ENCODE peak calls at places on chromosomes 1 and 21, in four cellular contexts. One of them, this sample, is unnamed.
A peak's percentile ranks its signal among the peaks of the same experiment; 100 is the strongest.

GRCh38 chr1:180268556-180269044 is 38.5 kb downstream of the LHX4 start:
- DNase-seq in fibroblast of mammary gland: no peak
- DNase-seq in psoas muscle: no peak
- DNase-seq in cardiac muscle cell: no peak
- DNase-seq in this sample: no peak

GRCh38 chr1:241749041-241749798 is 97.1 kb downstream of the WDR64 start:
- DNase-seq in fibroblast of mammary gland: peak; percentile 79
- DNase-seq in psoas muscle: no peak
- DNase-seq in cardiac muscle cell: no peak
- DNase-seq in this sample: peak; percentile 63

GRCh38 chr1:39001516-39002389 is 10.7 kb downstream of the AKIRIN1 start:
- DNase-seq in fibroblast of mammary gland: no peak
- DNase-seq in psoas muscle: no peak
- DNase-seq in cardiac muscle cell: no peak
- DNase-seq in this sample: no peak

GRCh38 chr1:152002960-152003359 is 9.3 kb upstream of the S100A10 start:
- DNase-seq in fibroblast of mammary gland: no peak
- DNase-seq in psoas muscle: no peak
- DNase-seq in cardiac muscle cell: peak; percentile 89
- DNase-seq in this sample: no peak

GRCh38 chr1:180157576-180158057 is 2.9 kb downstream of the QSOX1 start:
- DNase-seq in fibroblast of mammary gland: no peak
- DNase-seq in psoas muscle: no peak
- DNase-seq in cardiac muscle cell: no peak
- DNase-seq in this sample: no peak

GRCh38 chr1:210222288-210223006 is 10.1 kb upstream of the SERTAD4 start:
- DNase-seq in fibroblast of mammary gland: no peak
- DNase-seq in psoas muscle: no peak
- DNase-seq in cardiac muscle cell: peak; percentile 86
- DNase-seq in this sample: peak; percentile 65

GRCh38 chr1:156845055-156845952 is 13.6 kb downstream of the INSRR start:
- DNase-seq in fibroblast of mammary gland: no peak
- DNase-seq in psoas muscle: peak; percentile 39
- DNase-seq in cardiac muscle cell: peak; percentile 43
- DNase-seq in this sample: no peak

GRCh38 chr1:7455796-7456568 is 315.1 kb upstream of the VAMP3 start:
- DNase-seq in fibroblast of mammary gland: no peak
- DNase-seq in psoas muscle: no peak
- DNase-seq in cardiac muscle cell: peak; percentile 24
- DNase-seq in this sample: no peak

GRCh38 chr1:225462429-225462713 is 34.5 kb upstream of the LBR start:
- DNase-seq in fibroblast of mammary gland: no peak
- DNase-seq in psoas muscle: peak; percentile 36
- DNase-seq in cardiac muscle cell: no peak
- DNase-seq in this sample: no peak

GRCh38 chr1:24991242-24992037 is 61.4 kb upstream of the RUNX3 start:
- DNase-seq in fibroblast of mammary gland: no peak
- DNase-seq in psoas muscle: no peak
- DNase-seq in cardiac muscle cell: no peak
- DNase-seq in this sample: no peak

GRCh38 chr1:246383217-246383616 is 123.9 kb downstream of the SMYD3 start:
- DNase-seq in fibroblast of mammary gland: peak; percentile 15
- DNase-seq in psoas muscle: no peak
- DNase-seq in cardiac muscle cell: no peak
- DNase-seq in this sample: no peak

GRCh38 chr1:114718661-114719423 is 2.3 kb upstream of the NRAS start:
- DNase-seq in fibroblast of mammary gland: peak; percentile 77
- DNase-seq in psoas muscle: no peak
- DNase-seq in cardiac muscle cell: no peak
- DNase-seq in this sample: no peak

GRCh38 chr1:223129229-223129851 is 13.7 kb downstream of the TLR5 start:
- DNase-seq in fibroblast of mammary gland: peak; percentile 35
- DNase-seq in psoas muscle: peak; percentile 87
- DNase-seq in cardiac muscle cell: peak; percentile 76
- DNase-seq in this sample: no peak

DNA sequence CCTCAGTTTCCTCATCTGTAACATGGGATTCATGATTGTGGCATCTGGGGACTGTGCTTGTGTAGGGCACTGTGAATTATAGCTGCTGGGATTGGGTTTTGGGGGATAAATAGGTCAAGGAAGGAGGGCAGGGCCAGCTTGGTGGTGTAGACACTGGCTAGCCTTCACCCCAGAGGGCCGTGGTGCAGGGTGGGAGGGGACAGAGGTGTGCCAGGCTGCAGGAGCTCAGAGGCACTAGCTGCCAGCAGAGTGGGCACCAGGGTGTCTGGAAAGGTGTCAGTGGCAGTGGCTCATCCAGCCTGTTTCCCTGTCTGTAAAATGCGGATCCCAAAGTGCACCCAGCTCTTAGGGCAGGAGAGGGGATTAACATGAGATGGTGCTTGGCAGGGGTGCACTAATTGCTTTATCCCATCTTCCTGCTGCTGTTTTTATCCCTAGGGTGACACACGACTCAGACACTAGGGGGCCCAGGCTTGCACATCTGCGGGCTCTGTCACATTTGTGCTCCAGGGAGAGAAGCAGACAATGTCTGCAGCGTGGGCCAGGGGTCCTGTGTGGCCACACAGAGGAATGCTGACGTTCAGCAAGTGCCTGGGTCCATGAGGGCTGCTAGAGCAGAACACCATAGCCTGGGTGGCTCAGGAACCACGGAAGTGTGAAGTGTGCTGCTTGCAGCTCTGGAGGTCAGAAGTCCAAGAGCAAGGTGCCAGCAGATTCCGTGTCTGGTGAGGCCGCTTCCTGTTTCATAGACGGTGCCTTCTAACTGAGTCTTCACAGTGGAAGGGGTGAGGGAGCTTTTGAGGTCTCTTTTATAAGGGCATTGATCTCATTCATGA is 19.3 kb downstream of the OBSCN start:
- DNase-seq in fibroblast of mammary gland: peak; percentile 34
- DNase-seq in psoas muscle: peak; percentile 73
- DNase-seq in cardiac muscle cell: no peak
- DNase-seq in this sample: peak; percentile 42
- TF ChIP-seq CTCF in fibroblast of mammary gland: no peak
- TF ChIP-seq CTCF in psoas muscle: no peak
- TF ChIP-seq CTCF in cardiac muscle cell: peak; percentile 47
- TF ChIP-seq CTCF in this sample: peak; percentile 31

GRCh38 chr21:33866851-33867250 is 48.8 kb downstream of the ATP5PO start:
- DNase-seq in fibroblast of mammary gland: peak; percentile 75
- DNase-seq in psoas muscle: no peak
- DNase-seq in cardiac muscle cell: no peak
- DNase-seq in this sample: no peak

GRCh38 chr21:33865176-33865575 is 50.4 kb downstream of the ATP5PO start:
- DNase-seq in fibroblast of mammary gland: no peak
- DNase-seq in psoas muscle: no peak
- DNase-seq in cardiac muscle cell: no peak
- DNase-seq in this sample: no peak

GRCh38 chr21:33870768-33871167 is 44.8 kb downstream of the ATP5PO start:
- DNase-seq in fibroblast of mammary gland: no peak
- DNase-seq in psoas muscle: peak; percentile 8
- DNase-seq in cardiac muscle cell: no peak
- DNase-seq in this sample: peak; percentile 22

GRCh38 chr21:33864150-33864549 is 51.5 kb downstream of the ATP5PO start:
- DNase-seq in fibroblast of mammary gland: no peak
- DNase-seq in psoas muscle: peak; percentile 0
- DNase-seq in cardiac muscle cell: no peak
- DNase-seq in this sample: no peak

DNA sequence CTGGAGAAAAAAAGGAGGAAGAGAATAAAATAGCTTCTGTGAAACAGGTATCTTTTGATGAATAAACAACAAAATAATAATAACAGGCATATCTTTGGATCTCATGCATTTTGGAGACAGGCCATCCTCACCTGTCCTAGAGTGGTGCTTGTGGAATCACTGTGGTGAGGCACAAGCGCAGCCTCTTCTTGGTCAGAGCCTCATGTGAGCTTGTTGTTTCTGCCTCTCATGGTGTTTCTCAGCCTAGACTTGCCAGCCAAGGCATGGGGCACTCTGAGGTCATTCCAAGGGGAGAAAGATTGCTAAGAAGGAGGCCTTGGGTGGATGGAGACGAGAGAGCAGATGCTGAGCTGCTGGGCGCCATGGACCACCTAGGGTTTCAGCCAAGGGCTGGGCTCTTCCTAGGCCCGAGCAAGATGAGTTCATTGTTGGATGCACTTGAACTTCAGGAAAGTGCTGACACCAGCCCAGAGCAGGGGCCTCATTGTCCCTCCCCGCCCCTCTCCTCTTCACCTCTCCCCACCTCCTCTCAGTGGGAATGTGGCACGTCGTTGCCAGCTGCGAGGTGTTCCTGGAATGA is 49.5 kb downstream of the ATP5PO start:
- DNase-seq in fibroblast of mammary gland: no peak
- DNase-seq in psoas muscle: peak; percentile 19
- DNase-seq in cardiac muscle cell: no peak
- DNase-seq in this sample: no peak
- TF ChIP-seq CTCF in fibroblast of mammary gland: no peak
- TF ChIP-seq CTCF in psoas muscle: no peak
- TF ChIP-seq CTCF in cardiac muscle cell: no peak
- TF ChIP-seq CTCF in this sample: no peak

GRCh38 chr21:17554619-17555472 is 42.0 kb downstream of the CXADR start:
- DNase-seq in fibroblast of mammary gland: peak; percentile 35
- DNase-seq in psoas muscle: no peak
- DNase-seq in cardiac muscle cell: peak; percentile 42
- DNase-seq in this sample: peak; percentile 35
- TF ChIP-seq CTCF in fibroblast of mammary gland: peak; percentile 42
- TF ChIP-seq CTCF in psoas muscle: peak; percentile 4
- TF ChIP-seq CTCF in cardiac muscle cell: peak; percentile 21
- TF ChIP-seq CTCF in this sample: peak; percentile 26

DNA sequence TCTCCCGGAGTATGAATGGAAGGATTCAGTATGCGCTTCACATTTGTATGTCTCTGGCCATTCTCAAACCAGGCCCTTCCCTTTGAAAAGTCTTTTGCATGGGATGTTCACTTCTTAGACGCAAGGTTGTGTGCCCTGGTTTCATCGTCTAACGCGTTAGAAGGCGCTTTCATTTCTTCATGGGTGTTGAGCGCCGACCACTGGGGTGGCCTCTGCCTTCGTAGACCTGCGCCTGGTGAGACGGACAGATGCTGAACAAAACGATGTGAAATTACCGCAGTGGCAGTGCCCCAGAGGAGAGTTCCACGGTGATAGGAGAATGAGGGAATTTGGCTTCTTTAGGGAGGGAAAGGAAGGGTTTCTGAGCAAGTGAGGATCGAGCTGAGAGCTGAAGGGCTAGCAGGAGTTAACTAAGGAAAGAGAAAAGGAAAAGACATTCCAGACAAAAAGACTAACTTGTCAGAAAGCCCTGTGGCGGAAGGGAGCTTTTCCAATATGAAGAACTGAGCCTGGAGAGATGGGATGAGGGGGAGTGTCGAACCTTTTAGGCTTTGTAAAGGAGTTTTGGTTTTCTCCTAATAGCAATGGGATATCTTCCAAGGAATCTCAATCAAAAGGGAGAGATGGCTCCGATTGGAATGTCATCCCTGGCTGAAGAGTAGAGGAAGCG is 904 bp downstream of the GGPS1 start:
- DNase-seq in fibroblast of mammary gland: peak; percentile 56
- DNase-seq in psoas muscle: peak; percentile 57
- DNase-seq in cardiac muscle cell: peak; percentile 55
- DNase-seq in this sample: peak; percentile 73
- TF ChIP-seq CTCF in fibroblast of mammary gland: no peak
- TF ChIP-seq CTCF in psoas muscle: no peak
- TF ChIP-seq CTCF in cardiac muscle cell: peak; percentile 9
- TF ChIP-seq CTCF in this sample: no peak

GRCh38 chr1:220992705-220993052 is 113.4 kb downstream of the HLX start:
- DNase-seq in fibroblast of mammary gland: no peak
- DNase-seq in psoas muscle: no peak
- DNase-seq in cardiac muscle cell: no peak
- DNase-seq in this sample: no peak

GRCh38 chr1:220994671-220995070 is 115.4 kb downstream of the HLX start:
- DNase-seq in fibroblast of mammary gland: no peak
- DNase-seq in psoas muscle: no peak
- DNase-seq in cardiac muscle cell: no peak
- DNase-seq in this sample: no peak

GRCh38 chr1:220991506-220991905 is 112.3 kb downstream of the HLX start:
- DNase-seq in fibroblast of mammary gland: peak; percentile 21
- DNase-seq in psoas muscle: no peak
- DNase-seq in cardiac muscle cell: no peak
- DNase-seq in this sample: no peak

GRCh38 chr1:220991959-220992704 is 112.9 kb downstream of the HLX start:
- DNase-seq in fibroblast of mammary gland: peak; percentile 64
- DNase-seq in psoas muscle: no peak
- DNase-seq in cardiac muscle cell: no peak
- DNase-seq in this sample: no peak

GRCh38 chr1:220990417-220991337 is 111.4 kb downstream of the HLX start:
- DNase-seq in fibroblast of mammary gland: peak; percentile 93
- DNase-seq in psoas muscle: no peak
- DNase-seq in cardiac muscle cell: no peak
- DNase-seq in this sample: peak; percentile 79
- TF ChIP-seq CTCF in fibroblast of mammary gland: peak; percentile 45
- TF ChIP-seq CTCF in psoas muscle: no peak
- TF ChIP-seq CTCF in cardiac muscle cell: peak; percentile 9
- TF ChIP-seq CTCF in this sample: peak; percentile 32

DNA sequence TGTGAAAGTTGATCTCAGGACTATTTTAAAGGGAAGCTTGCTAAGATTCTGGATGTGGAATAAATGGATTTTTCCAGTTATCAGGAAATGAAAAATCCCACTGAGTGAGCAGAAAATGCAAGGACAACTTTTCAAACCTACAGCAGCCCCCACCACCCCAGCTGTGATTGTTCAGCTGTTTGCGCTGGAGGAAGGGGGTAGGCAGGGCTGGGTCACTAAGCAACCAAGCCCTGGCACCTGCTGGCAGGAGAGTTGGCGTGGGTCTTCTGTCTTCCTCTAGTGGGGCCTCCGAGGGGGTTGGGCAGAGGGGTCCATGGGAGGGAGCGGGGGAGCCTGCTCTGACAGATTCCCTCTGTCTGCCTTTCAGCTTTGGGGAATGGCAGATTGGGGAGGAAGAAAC is 45.3 kb downstream of the EIF2D start:
- DNase-seq in fibroblast of mammary gland: no peak
- DNase-seq in psoas muscle: no peak
- DNase-seq in cardiac muscle cell: no peak
- DNase-seq in this sample: no peak
- TF ChIP-seq CTCF in fibroblast of mammary gland: no peak
- TF ChIP-seq CTCF in psoas muscle: no peak
- TF ChIP-seq CTCF in cardiac muscle cell: no peak
- TF ChIP-seq CTCF in this sample: no peak

DNA sequence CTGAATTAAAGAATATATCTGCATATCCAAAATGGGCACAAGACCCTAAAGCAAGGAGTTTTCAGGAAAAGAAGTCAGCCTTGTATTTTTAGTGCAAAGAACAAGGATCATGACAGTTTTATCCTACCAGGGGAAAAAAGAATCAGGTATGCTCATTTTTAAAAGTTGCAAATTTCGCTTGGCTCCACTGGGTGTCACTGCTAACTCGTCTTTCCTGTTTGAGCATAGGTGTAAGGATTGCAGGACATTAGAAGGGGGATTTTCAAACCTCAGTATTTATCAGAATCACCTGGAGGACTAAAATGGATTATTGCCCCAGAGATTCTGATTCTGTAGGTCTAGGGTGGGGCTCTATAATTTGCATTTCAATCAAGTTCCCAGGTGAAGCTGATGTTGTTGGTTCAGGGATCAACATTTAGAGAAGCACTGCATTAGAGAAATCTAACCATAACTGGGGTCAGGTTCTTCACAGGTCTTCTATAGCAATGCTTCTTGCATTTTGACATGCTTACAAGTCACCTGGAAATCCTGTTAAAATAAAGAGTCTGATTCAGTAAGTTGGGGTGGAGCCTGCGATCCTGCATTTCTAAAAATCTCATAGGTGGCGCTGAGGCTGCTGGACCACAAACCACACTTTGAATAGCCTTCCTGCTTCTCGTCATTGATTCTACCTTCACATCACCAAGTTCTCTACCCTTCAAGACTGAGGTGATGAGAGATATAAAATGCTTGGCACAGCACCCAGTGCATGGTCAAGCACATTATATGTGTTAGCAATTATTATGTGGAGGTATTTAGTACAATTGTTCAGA is 39.6 kb downstream of the NUF2 start:
- DNase-seq in fibroblast of mammary gland: peak; percentile 18
- DNase-seq in psoas muscle: no peak
- DNase-seq in cardiac muscle cell: peak; percentile 50
- DNase-seq in this sample: peak; percentile 58
- TF ChIP-seq CTCF in fibroblast of mammary gland: peak; percentile 54
- TF ChIP-seq CTCF in psoas muscle: peak; percentile 46
- TF ChIP-seq CTCF in cardiac muscle cell: peak; percentile 52
- TF ChIP-seq CTCF in this sample: peak; percentile 65